ENCODE peak calls at places on chromosomes 4 and X, in five cellular contexts. N, K, F, M and Y are unnamed samples.

GRCh38 chr4:43875655-43876054 is 573.0 kb downstream of the KCTD8 start:
- DNase-seq in N (no peak), K (no peak), M (no peak), F (no peak), Y (no peak)

GRCh38 chr4:40923326-40924095 is 173.8 kb downstream of the NSUN7 start:
- DNase-seq in N (no peak), K (no peak), M (peak; percentile 93), F (no peak), Y (no peak)

GRCh38 chrX:140439455-140439854 is 65.4 kb downstream of the SOX3 start:
- DNase-seq in N (no peak), F (no peak), K (no peak), M (no peak), Y (peak; percentile 81)

GRCh38 chr4:52051615-52052474 is 741 bp downstream of the SPATA18 start:
- DNase-seq in N (peak; percentile 81), K (peak; percentile 85), F (no peak), M (peak; percentile 79), Y (peak; percentile 87)

GRCh38 chrX:77527233-77528001 is 80.2 kb downstream of the FGF16 start:
- DNase-seq in F (no peak), K (peak; percentile 7), M (no peak), N (peak; percentile 14), Y (peak; percentile 3)

GRCh38 chr4:41174444-41174843 is 39.9 kb downstream of the APBB2 start:
- DNase-seq in M (no peak), N (no peak), F (no peak), K (peak; percentile 59), Y (no peak)

GRCh38 chrX:100650841-100651240 is 6.8 kb downstream of the SRPX2 start:
- DNase-seq in N (no peak), M (no peak), K (no peak), F (no peak), Y (no peak)

GRCh38 chrX:1516596-1517104 is 20.3 kb downstream of the P2RY8 start:
- DNase-seq in F (no peak), M (no peak), N (no peak), K (no peak), Y (no peak)

GRCh38 chr4:85761803-85762202 is 286.9 kb downstream of the ARHGAP24 start:
- DNase-seq in N (peak; percentile 58), M (peak; percentile 70), K (peak; percentile 76), F (no peak), Y (no peak)

GRCh38 chrX:112874140-112874539 is 33.5 kb upstream of the AMOT start:
- DNase-seq in F (peak; percentile 14), K (peak; percentile 16), N (no peak), M (no peak), Y (no peak)

GRCh38 chr4:141711211-141711610 is 74.8 kb downstream of the IL15 start:
- DNase-seq in F (peak; percentile 55), N (no peak), K (peak; percentile 54), M (peak; percentile 36), Y (no peak)

GRCh38 chrX:115350696-115351408 is 61.3 kb downstream of the LUZP4 start:
- DNase-seq in K (no peak), F (no peak), M (no peak), N (no peak), Y (no peak)

GRCh38 chr4:128403586-128403985 is 116.0 kb upstream of the PGRMC2 start:
- DNase-seq in F (no peak), N (no peak), M (no peak), K (no peak), Y (no peak)

GRCh38 chrX:45537936-45538335 is 337.3 kb upstream of the DIPK2B start:
- DNase-seq in N (no peak), F (no peak), K (no peak), M (no peak), Y (no peak)